ENCODE peak calls at places on chromosomes 1 and 21, in six cellular contexts. M is Calu3; U is MV-4-11; E is stimulated activated CD4-positive, alpha-beta T cell treated with anti-CD3 and anti-CD28 coated beads, TNF-alpha, amount 100 ng/mL, for 4 hours; O is NCI-H510A treated with DMSO at 0.1 percent for 48 hours; S is CD8-positive, alpha-beta memory T cell. D is an unnamed sample.

GRCh38 chr1:229374485-229374884 is 31.6 kb upstream of the CCSAP start:
- DNase-seq in M (no peak), U (no peak), E (no peak), O (no peak), S (no peak), D (no peak)

GRCh38 chr1:100358210-100358609 is 5.9 kb downstream of the CDC14A start:
- DNase-seq in M (no peak), U (no peak), E (no peak), O (no peak), S (no peak), D (no peak)

GRCh38 chr1:13699510-13699909 is 478 bp upstream of the PRDM2 start:
- DNase-seq in M (no peak), U (no peak), E (no peak), O (peak), S (no peak), D (no peak)

GRCh38 chr21:33189237-33189636 is 40.5 kb upstream of the IFNAR2 start:
- DNase-seq in M (no peak), U (no peak), E (no peak), O (peak), S (no peak), D (no peak)

GRCh38 chr1:31244326-31244725 is 4.6 kb upstream of the NKAIN1 start:
- DNase-seq in M (no peak), U (no peak), E (no peak), O (no peak), S (no peak), D (no peak)

GRCh38 chr21:42580793-42581201 is 67.1 kb downstream of the SLC37A1 start:
- DNase-seq in M (no peak), U (no peak), E (no peak), O (no peak), S (no peak), D (no peak)

GRCh38 chr1:148372731-148373130 is 110.4 kb downstream of the PPIAL4G start:
- DNase-seq in M (no peak), U (no peak), E (no peak), O (no peak), S (peak), D (no peak)

GRCh38 chr1:201229771-201230635 is 39.4 kb downstream of the IGFN1 start:
- DNase-seq in M (no peak), U (no peak), E (no peak), O (no peak), S (no peak), D (no peak)

GRCh38 chr1:21647431-21648373 is 21.5 kb downstream of the RAP1GAP start:
- DNase-seq in M (no peak), U (peak), E (no peak), O (no peak), S (no peak), D (no peak)

GRCh38 chr1:95230768-95231191 is 3.2 kb upstream of the RWDD3 start:
- DNase-seq in M (peak), U (no peak), E (no peak), O (no peak), S (no peak), D (no peak)

GRCh38 chr1:46606255-46606965 is 2.3 kb upstream of the MKNK1 start:
- DNase-seq in M (no peak), U (no peak), E (no peak), O (peak), S (no peak), D (no peak)

GRCh38 chr1:201401700-201402099 is 2.6 kb upstream of the LAD1 start:
- DNase-seq in M (no peak), U (no peak), E (no peak), O (no peak), S (no peak), D (no peak)

GRCh38 chr1:230308039-230308438 is 118.1 kb downstream of the PGBD5 start:
- DNase-seq in M (peak), U (no peak), E (no peak), O (no peak), S (no peak), D (peak)

GRCh38 chr1:56171670-56172069 is 407.7 kb downstream of the PLPP3 start:
- DNase-seq in M (no peak), U (no peak), E (no peak), O (no peak), S (no peak), D (no peak)

GRCh38 chr1:111604931-111605330 is 14.7 kb upstream of the RAP1A start:
- DNase-seq in M (no peak), U (no peak), E (no peak), O (no peak), S (no peak), D (no peak)

GRCh38 chr1:182054698-182055326 is 6.7 kb downstream of the ZNF648 start:
- DNase-seq in M (peak), U (peak), E (peak), O (peak), S (peak), D (peak)

GRCh38 chr1:212344905-212345304 is 59.7 kb downstream of the PPP2R5A start:
- DNase-seq in M (no peak), U (no peak), E (no peak), O (no peak), S (no peak), D (no peak)

GRCh38 chr1:35656863-35657232 is 15.5 kb upstream of the PSMB2 start:
- DNase-seq in M (no peak), U (no peak), E (no peak), O (no peak), S (no peak), D (no peak)

GRCh38 chr1:98967122-98967521 is 37.5 kb downstream of the PLPPR5 start:
- DNase-seq in M (no peak), U (no peak), E (no peak), O (no peak), S (no peak), D (no peak)

GRCh38 chr1:19616489-19616888 is 27.6 kb upstream of the NBL1 start:
- DNase-seq in M (no peak), U (no peak), E (no peak), O (no peak), S (no peak), D (no peak)

GRCh38 chr1:8381618-8382017 is 63.7 kb downstream of the SLC45A1 start:
- DNase-seq in M (no peak), U (no peak), E (no peak), O (no peak), S (no peak), D (no peak)

GRCh38 chr1:228214921-228215662 is 7.2 kb downstream of the OBSCN start:
- DNase-seq in M (no peak), U (no peak), E (no peak), O (no peak), S (no peak), D (no peak)

GRCh38 chr1:152186556-152187285 is 27.7 kb upstream of the RPTN start:
- DNase-seq in M (no peak), U (no peak), E (no peak), O (no peak), S (no peak), D (no peak)

GRCh38 chr1:94068096-94068830 is 52.7 kb downstream of the ABCA4 start:
- DNase-seq in M (peak), U (no peak), E (no peak), O (peak), S (no peak), D (no peak)

GRCh38 chr21:24693779-24694178 is 913.5 kb downstream of the MRPL39 start:
- DNase-seq in M (no peak), U (no peak), E (no peak), O (no peak), S (no peak), D (no peak)

GRCh38 chr1:1703796-1704195 is 11.2 kb upstream of the SLC35E2B start:
- DNase-seq in M (no peak), U (no peak), E (no peak), O (no peak), S (no peak), D (no peak)

GRCh38 chr1:89974701-89975470 is 20.0 kb upstream of the ZNF326 start:
- DNase-seq in M (no peak), U (no peak), E (no peak), O (no peak), S (no peak), D (no peak)

GRCh38 chr1:64401285-64401684 is 68.6 kb upstream of the CACHD1 start:
- DNase-seq in M (no peak), U (no peak), E (no peak), O (no peak), S (no peak), D (no peak)

GRCh38 chr1:62395291-62395690 is 41.6 kb upstream of the USP1 start:
- DNase-seq in M (no peak), U (no peak), E (no peak), O (no peak), S (no peak), D (no peak)

GRCh38 chr1:29410476-29410875 is 174.2 kb downstream of the PTPRU start:
- DNase-seq in M (no peak), U (no peak), E (no peak), O (peak), S (no peak), D (peak)

GRCh38 chr1:91787946-91788345 is 98.0 kb downstream of the TGFBR3 start:
- DNase-seq in M (no peak), U (no peak), E (no peak), O (no peak), S (no peak), D (no peak)

GRCh38 chr1:115041654-115042053 is 12.0 kb downstream of the TSHB start:
- DNase-seq in M (no peak), U (no peak), E (no peak), O (no peak), S (no peak), D (no peak)

GRCh38 chr1:48054246-48054645 is 57.1 kb upstream of the TRABD2B start:
- DNase-seq in M (no peak), U (no peak), E (no peak), O (no peak), S (no peak), D (no peak)

GRCh38 chr1:62515055-62515454 is 78.2 kb downstream of the USP1 start:
- DNase-seq in M (no peak), U (peak), E (no peak), O (no peak), S (no peak), D (no peak)

GRCh38 chr1:78716186-78716585 is 66.6 kb downstream of the IFI44 start:
- DNase-seq in M (no peak), U (no peak), E (no peak), O (no peak), S (no peak), D (no peak)